ENCODE peak calls at places on chromosomes 5 and 9, in ten cellular contexts. I is psoas muscle; T is left ventricle myocardium inferior; O is tibial artery; A is PC-3; U is GM23338; D is IMR-90; S is right lobe of liver; M is CD8-positive, alpha-beta memory T cell; C is prostate gland. W is an unnamed sample.

GRCh38 chr5:81601912-81602311 is 149.0 kb downstream of the SSBP2 start:
- DNase-seq in S (no peak), U (no peak), C (no peak), T (no peak), I (no peak), A (peak; percentile 40), D (peak; percentile 36), O (no peak), M (no peak), W (no peak)

GRCh38 chr5:170648546-170648945 is 135.0 kb upstream of the GABRP start:
- DNase-seq in T (no peak), C (no peak), A (no peak), I (no peak), U (no peak), S (no peak), O (no peak), D (peak; percentile 5), M (no peak), W (no peak)

GRCh38 chr9:112532427-112532826 is 45.8 kb downstream of the KIAA1958 start:
- DNase-seq in M (no peak), I (peak; percentile 15), O (peak; percentile 65), T (no peak), S (peak; percentile 57), C (no peak), A (no peak), D (peak; percentile 80), U (no peak), W (no peak)

GRCh38 chr5:21774791-21775190 is 1078.4 kb downstream of the CDH12 start:
- DNase-seq in M (no peak), O (no peak), I (no peak), D (peak; percentile 78), C (no peak), T (no peak), S (no peak), A (peak; percentile 100), U (no peak), W (no peak)

GRCh38 chr9:35649431-35650340 is 1.0 kb downstream of the SIT1 start:
- DNase-seq in M (peak; percentile 56), I (peak; percentile 67), C (no peak), U (no peak), A (no peak), D (no peak), O (peak; percentile 79), T (no peak), S (no peak), W (peak; percentile 87)

GRCh38 chr9:70161414-70161732 is 97.4 kb upstream of the SMC5 start:
- DNase-seq in I (no peak), T (no peak), O (no peak), D (no peak), A (no peak), U (no peak), S (no peak), C (no peak), M (no peak), W (no peak)

GRCh38 chr9:87569008-87569908 is 71.6 kb downstream of the DAPK1 start:
- DNase-seq in T (no peak), M (no peak), O (no peak), C (no peak), A (no peak), S (no peak), D (no peak), U (peak; percentile 18), I (no peak), W (no peak)

GRCh38 chr5:72467421-72467820 is 39.8 kb downstream of the ZNF366 start:
- DNase-seq in C (no peak), S (no peak), U (no peak), A (peak; percentile 50), O (no peak), T (no peak), D (no peak), I (no peak), M (no peak), W (no peak)

GRCh38 chr5:32225445-32225844 is 51.3 kb upstream of the GOLPH3 start:
- DNase-seq in S (no peak), M (no peak), T (no peak), O (no peak), D (peak; percentile 67), I (no peak), U (no peak), C (peak; percentile 47), A (no peak), W (no peak)

GRCh38 chr5:149143470-149143869 is 2.2 kb downstream of the ABLIM3 start:
- DNase-seq in A (peak; percentile 81), S (no peak), I (no peak), O (no peak), T (no peak), D (peak; percentile 81), M (no peak), C (no peak), U (no peak), W (no peak)

GRCh38 chr5:149144637-149145036 is 3.3 kb downstream of the ABLIM3 start:
- DNase-seq in C (no peak), I (no peak), A (peak; percentile 43), O (no peak), M (no peak), S (no peak), D (no peak), U (no peak), T (no peak), W (no peak)

GRCh38 chr5:149141957-149142851 is 911 bp downstream of the ABLIM3 start:
- DNase-seq in T (peak; percentile 36), A (peak; percentile 57), O (peak; percentile 74), I (peak; percentile 40), U (peak; percentile 25), M (no peak), C (no peak), S (peak; percentile 78), D (peak; percentile 44), W (no peak)

GRCh38 chr5:149147673-149148072 is 6.4 kb downstream of the ABLIM3 start:
- DNase-seq in A (no peak), S (no peak), C (no peak), I (no peak), O (no peak), M (no peak), D (peak; percentile 18), T (no peak), U (no peak), W (no peak)

GRCh38 chr5:149145138-149145537 is 3.8 kb downstream of the ABLIM3 start:
- DNase-seq in U (no peak), T (no peak), D (no peak), I (no peak), O (no peak), C (no peak), M (no peak), A (no peak), S (no peak), W (no peak)
- H3K27me3 ChIP-seq in U (peaks cover 21% of the 10 kb centered on the region), T (no peaks in the 10 kb centered on the region), D (no peaks in the 10 kb centered on the region), I (no peaks in the 10 kb centered on the region), O (no peaks in the 10 kb centered on the region), C (no peaks in the 10 kb centered on the region), M (peaks cover 8% of the 10 kb centered on the region), A (no peaks in the 10 kb centered on the region), S (no peaks in the 10 kb centered on the region), W (no peaks in the 10 kb centered on the region)

DNA sequence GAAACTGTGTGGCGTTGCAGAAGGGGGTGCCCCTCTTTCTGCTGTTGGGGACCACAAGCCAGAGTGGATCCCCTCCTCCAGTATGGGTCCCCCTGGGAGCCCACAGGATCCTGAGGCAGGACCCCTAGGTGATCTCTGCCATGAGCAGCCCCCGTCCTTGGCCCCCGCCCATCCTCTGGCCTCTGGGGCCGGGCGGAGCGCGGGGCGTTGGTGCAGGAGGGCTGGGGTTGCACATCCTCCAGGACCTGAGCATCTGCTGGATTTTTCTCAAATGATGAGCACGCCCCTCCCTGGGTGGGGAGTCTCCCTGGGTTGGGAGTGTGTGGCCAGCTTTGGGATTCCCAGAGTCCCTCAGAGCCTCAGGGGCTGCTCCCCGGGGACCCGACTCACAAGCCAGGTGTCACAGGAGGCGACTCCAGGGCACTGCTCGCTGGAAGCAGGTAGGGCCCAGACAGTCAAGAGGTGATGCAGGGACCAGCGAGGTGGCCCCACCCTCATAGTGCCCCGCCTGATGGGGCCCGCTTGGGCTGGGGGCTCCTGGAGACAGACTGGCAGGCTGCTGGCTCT is 26.7 kb upstream of the UBAC1 start:
- DNase-seq in T (no peak), I (no peak), U (no peak), O (no peak), S (no peak), A (no peak), D (no peak), C (no peak), M (no peak), W (no peak)
- H3K27ac ChIP-seq in T (no peak overlapping the region), I (no peak overlapping the region), U (no peak overlapping the region), O (no peak overlapping the region), S (no peak overlapping the region), A (no peak overlapping the region), D (no peak overlapping the region), C (no peak overlapping the region), M (no peak overlapping the region), W (no peak overlapping the region)

DNA sequence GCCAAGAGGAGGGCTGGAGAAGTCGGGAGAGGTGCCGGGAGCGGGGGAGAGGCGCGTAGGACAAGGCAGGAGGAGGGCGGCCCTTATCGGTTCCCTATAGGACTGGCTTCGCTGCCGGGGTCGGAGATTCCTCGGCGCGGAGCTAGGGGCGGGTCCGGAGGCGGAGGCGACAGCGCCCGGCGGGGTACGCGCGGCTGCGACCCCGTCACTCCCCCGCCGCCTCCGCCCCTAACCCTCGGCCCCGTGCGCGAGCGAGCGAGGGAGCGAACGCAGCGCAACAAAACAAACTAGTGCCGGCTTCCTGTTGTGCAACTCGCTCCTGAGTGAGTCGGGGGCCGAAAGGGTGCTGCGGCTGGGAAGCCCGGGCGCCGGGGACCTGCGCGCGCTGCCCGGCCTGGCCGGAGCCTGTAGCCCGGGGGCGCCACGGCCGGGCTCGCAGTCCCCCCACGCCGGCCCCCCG is 2.0 kb downstream of the GLIS3 start:
- DNase-seq in O (peak; percentile 84), T (peak; percentile 65), S (peak; percentile 81), C (peak; percentile 49), I (peak; percentile 72), M (peak; percentile 63), D (peak; percentile 65), A (peak; percentile 57), U (peak; percentile 89), W (peak; percentile 79)
- H3K27me3 ChIP-seq in O (no peaks in the 10 kb centered on the region), T (peaks cover 7% of the 10 kb centered on the region), S (no peaks in the 10 kb centered on the region), C (no peaks in the 10 kb centered on the region), I (peaks cover 21% of the 10 kb centered on the region), M (peaks cover 4% of the 10 kb centered on the region), D (no peaks in the 10 kb centered on the region), A (no peaks in the 10 kb centered on the region), U (peaks cover 68% of the 10 kb centered on the region), W (no peaks in the 10 kb centered on the region)

GRCh38 chr9:134940236-134941208 is 22.8 kb upstream of the FCN1 start:
- DNase-seq in D (no peak), T (no peak), A (no peak), M (no peak), I (no peak), U (no peak), O (no peak), S (peak; percentile 37), C (no peak), W (peak; percentile 26)

GRCh38 chr9:134942421-134943119 is 24.9 kb upstream of the FCN1 start:
- DNase-seq in D (no peak), A (no peak), U (no peak), S (peak; percentile 33), C (no peak), T (no peak), O (no peak), I (no peak), M (no peak), W (peak; percentile 49)

GRCh38 chr9:134943411-134943810 is 25.7 kb upstream of the FCN1 start:
- DNase-seq in O (no peak), D (no peak), I (no peak), S (peak; percentile 35), T (no peak), U (no peak), A (no peak), C (no peak), M (no peak), W (peak; percentile 73)

GRCh38 chr9:134943836-134944235 is 26.1 kb upstream of the FCN1 start:
- DNase-seq in I (no peak), O (no peak), T (no peak), S (peak; percentile 43), M (no peak), C (no peak), U (no peak), A (no peak), D (no peak), W (peak; percentile 69)

GRCh38 chr9:134942011-134942410 is 24.3 kb upstream of the FCN1 start:
- DNase-seq in C (no peak), S (no peak), U (no peak), A (no peak), D (no peak), M (no peak), I (no peak), T (no peak), O (no peak), W (peak; percentile 9)
- H3K27ac ChIP-seq in C (no peak overlapping the region), S (no peak overlapping the region), U (no peak overlapping the region), A (no peak overlapping the region), D (no peak overlapping the region), M (no peak overlapping the region), I (no peak overlapping the region), T (no peak overlapping the region), O (no peak overlapping the region), W (no peak overlapping the region)

W was measured in aorta.